ENCODE peak calls at places on chromosomes 16 and 17, in nine cellular contexts. H is amygdala; Q is skeletal muscle cell; Z is NCI-H2029; E is HT1080; C is PC-9; G is fibroblast of the aortic adventitia; W is stimulated activated CD4-positive, alpha-beta T cell treated with anti-CD3 and anti-CD28 coated beads, Interleukin-2, amount 100 ng/mL, for 24 hours; M is NCI-H1417. R is an unnamed sample.

GRCh38 chr16:28110074-28110473 is 46.6 kb upstream of the GSG1L start:
- DNase-seq in G (peak), E (no peak), M (no peak), Z (no peak), Q (no peak), C (no peak), W (no peak), H (no peak), R (peak)

GRCh38 chr17:43879723-43880419 is 27.5 kb downstream of the MPP2 start:
- DNase-seq in W (no peak), M (no peak), Q (peak), H (no peak), E (no peak), C (no peak), G (no peak), Z (no peak), R (peak)

GRCh38 chr16:51155901-51156810 is 5.1 kb upstream of the SALL1 start:
- DNase-seq in Q (no peak), G (peak), Z (no peak), H (no peak), E (no peak), M (no peak), C (no peak), W (no peak), R (no peak)

GRCh38 chr17:74757931-74758845 is 9.8 kb downstream of the NHERF1 start:
- DNase-seq in Z (no peak), C (peak), W (no peak), H (no peak), Q (no peak), E (no peak), G (no peak), M (no peak), R (no peak)

GRCh38 chr17:1720856-1721386 is 3.6 kb upstream of the WDR81 start:
- DNase-seq in M (peak), Q (no peak), C (no peak), W (peak), G (peak), H (no peak), E (peak), Z (no peak), R (no peak)

GRCh38 chr16:87077750-87078127 is 239.5 kb downstream of the C16orf95 start:
- DNase-seq in Z (no peak), C (no peak), M (no peak), G (no peak), E (no peak), H (no peak), Q (no peak), W (no peak), R (no peak)

GRCh38 chr16:59204589-59204988 is 470.5 kb upstream of the GOT2 start:
- DNase-seq in W (no peak), G (no peak), C (no peak), E (no peak), H (no peak), Z (no peak), M (no peak), Q (no peak), R (no peak)

GRCh38 chr17:29625037-29625750 is 2.5 kb upstream of the CORO6 start:
- DNase-seq in C (no peak), M (no peak), Z (no peak), Q (no peak), H (no peak), E (peak), W (no peak), G (peak), R (no peak)

GRCh38 chr17:19753049-19753444 is 4.9 kb upstream of the ALDH3A1 start:
- DNase-seq in E (peak), M (peak), Q (peak), C (peak), Z (no peak), W (no peak), H (no peak), G (peak), R (peak)

GRCh38 chr16:7270823-7271222 is 61.8 kb upstream of the RBFOX1 start:
- DNase-seq in M (no peak), W (no peak), E (no peak), Q (no peak), G (no peak), Z (no peak), C (no peak), H (no peak), R (no peak)

GRCh38 chr16:21267298-21267697 is 10.8 kb downstream of the CRYM start:
- DNase-seq in C (no peak), G (no peak), Q (no peak), M (no peak), Z (no peak), E (no peak), W (no peak), H (no peak), R (peak)

GRCh38 chr17:43927101-43927935 is 15.0 kb downstream of the PPY start:
- DNase-seq in G (no peak), M (no peak), C (no peak), Z (no peak), H (no peak), W (peak), E (no peak), Q (no peak), R (no peak)

GRCh38 chr16:4316732-4317461 is 1.0 kb downstream of the GLIS2 start:
- DNase-seq in G (peak), E (peak), W (no peak), Z (peak), H (peak), M (peak), C (peak), Q (no peak), R (peak)

GRCh38 chr16:50386139-50386538 is 17.4 kb upstream of the BRD7 start:
- DNase-seq in W (no peak), C (no peak), E (peak), M (no peak), G (no peak), Q (no peak), H (no peak), Z (no peak), R (no peak)

GRCh38 chr16:57483725-57484514 is 2.4 kb downstream of the DOK4 start:
- DNase-seq in W (no peak), Z (no peak), G (no peak), M (no peak), E (no peak), H (no peak), Q (no peak), C (no peak), R (no peak)

GRCh38 chr17:49995055-49995738 is at the start of gene DLX3:
- DNase-seq in M (peak), Q (peak), G (peak), Z (peak), W (peak), E (peak), H (no peak), C (peak), R (peak)

GRCh38 chr16:88430185-88430523 is 22.9 kb upstream of the ZFPM1 start:
- DNase-seq in Q (no peak), H (no peak), C (no peak), G (no peak), W (peak), E (no peak), Z (no peak), M (no peak), R (no peak)

GRCh38 chr17:31392856-31393748 is 1.6 kb downstream of the RAB11FIP4 start:
- DNase-seq in M (no peak), W (no peak), E (no peak), C (no peak), G (no peak), Z (no peak), H (no peak), Q (no peak), R (peak)

GRCh38 chr16:9053006-9053601 is 38.3 kb upstream of the HAPSTR1 start:
- DNase-seq in C (peak), Q (no peak), M (peak), G (peak), H (peak), W (peak), Z (peak), E (peak), R (peak)

GRCh38 chr17:43880420-43880991 is 26.8 kb downstream of the MPP2 start:
- DNase-seq in G (no peak), Z (no peak), W (peak), C (no peak), H (no peak), M (peak), Q (no peak), E (peak), R (peak)

GRCh38 chr16:67967956-67968439 is 439 bp downstream of the SLC12A4 start:
- DNase-seq in H (no peak), E (no peak), G (peak), Z (no peak), C (no peak), W (peak), Q (no peak), M (no peak), R (no peak)

GRCh38 chr16:64225696-64226095 is 896.2 kb downstream of the CDH11 start:
- DNase-seq in Z (no peak), E (peak), W (no peak), M (no peak), C (no peak), H (no peak), Q (no peak), G (no peak), R (no peak)

GRCh38 chr16:75256871-75257343 is 5.5 kb upstream of the BCAR1 start:
- DNase-seq in M (peak), G (peak), Z (no peak), H (no peak), E (no peak), W (no peak), Q (no peak), C (no peak), R (peak)

GRCh38 chr16:3074860-3075545 is 9.6 kb downstream of the IL32 start:
- DNase-seq in M (no peak), C (no peak), Z (no peak), G (no peak), E (no peak), W (peak), Q (no peak), H (no peak), R (no peak)

GRCh38 chr16:6095414-6095813 is 997.8 kb upstream of the EEF2KMT start:
- DNase-seq in Z (no peak), G (no peak), E (no peak), M (no peak), Q (no peak), W (no peak), C (no peak), H (no peak), R (no peak)

GRCh38 chr17:77692571-77693161 is 265.8 kb upstream of the TNRC6C start:
- DNase-seq in Q (no peak), C (no peak), W (no peak), G (peak), Z (no peak), M (no peak), E (peak), H (no peak), R (peak)

GRCh38 chr16:87642491-87642890 is 40.2 kb downstream of the JPH3 start:
- DNase-seq in W (no peak), H (no peak), G (no peak), M (no peak), Q (no peak), Z (no peak), E (no peak), C (no peak), R (no peak)

GRCh38 chr17:51164911-51165679 is 1.1 kb upstream of the NME2 start:
- DNase-seq in E (peak), Q (no peak), W (peak), M (peak), H (no peak), C (peak), G (no peak), Z (no peak), R (no peak)